ENCODE peak calls at places on chromosomes 2 and 18, in seven cellular contexts. Z, W, L, E, J, K and F are unnamed samples.

GRCh38 chr2:219284501-219285347 is 5.6 kb downstream of the DNAJB2 start:
- DNase-seq in L (no peak), E (no peak), W (no peak), Z (no peak), J (no peak), K (peak; percentile 42), F (no peak)

GRCh38 chr2:31382452-31383120 is 32.0 kb downstream of the XDH start:
- DNase-seq in Z (no peak), E (no peak), K (peak; percentile 43), W (peak; percentile 9), L (no peak), J (no peak), F (peak; percentile 10)

GRCh38 chr18:30177056-30177455 is 865.5 kb downstream of the DSC3 start:
- DNase-seq in L (no peak), Z (no peak), K (peak; percentile 31), J (no peak), E (peak; percentile 64), W (no peak), F (no peak)

GRCh38 chr18:54852780-54853675 is 24.8 kb downstream of the RAB27B start:
- DNase-seq in Z (no peak), K (no peak), L (no peak), E (no peak), J (no peak), W (no peak), F (no peak)

GRCh38 chr2:120262761-120263428 is 10.2 kb downstream of the RALB start:
- DNase-seq in L (no peak), W (no peak), K (peak; percentile 72), Z (no peak), E (peak; percentile 56), J (no peak), F (no peak)

GRCh38 chr2:163475815-163476214 is 260.0 kb downstream of the FIGN start:
- DNase-seq in J (peak; percentile 33), Z (no peak), E (no peak), K (no peak), W (no peak), L (no peak), F (no peak)

GRCh38 chr2:206208900-206209299 is 49.2 kb downstream of the EEF1B2 start:
- DNase-seq in K (no peak), Z (no peak), E (no peak), L (no peak), J (no peak), W (no peak), F (no peak)

GRCh38 chr2:234309431-234309830 is 187.4 kb downstream of the ARL4C start:
- DNase-seq in K (no peak), J (no peak), L (no peak), E (no peak), W (no peak), Z (no peak), F (no peak)

GRCh38 chr18:23992119-23992940 is 22.2 kb upstream of the TTC39C start:
- DNase-seq in K (no peak), E (no peak), J (no peak), Z (peak; percentile 50), W (no peak), L (peak; percentile 15), F (no peak)

GRCh38 chr2:147051248-147051647 is 793.6 kb upstream of the ACVR2A start:
- DNase-seq in L (no peak), W (no peak), K (peak; percentile 66), J (no peak), Z (no peak), E (peak; percentile 61), F (no peak)

GRCh38 chr2:144382848-144383247 is 137.1 kb downstream of the ZEB2 start:
- DNase-seq in Z (no peak), W (peak; percentile 81), K (no peak), L (no peak), J (no peak), E (no peak), F (peak; percentile 47)

GRCh38 chr2:28250006-28250405 is 142.7 kb upstream of the FOSL2 start:
- DNase-seq in E (peak; percentile 50), K (peak; percentile 85), W (no peak), J (peak; percentile 64), L (no peak), Z (no peak), F (no peak)